ENCODE peak calls at places on chromosomes 12 and 14, in nine cellular contexts. One of them, this sample, is unnamed.

GRCh38 chr14:101174522-101174838 is 271.0 kb upstream of the RTL1 start:
- DNase-seq in mammary epithelial cell: no peak
- DNase-seq in HL-60: no peak
- DNase-seq in dorsolateral prefrontal cortex: no peak
- DNase-seq in Panc1: no peak
- DNase-seq in A549: no peak
- DNase-seq in right lobe of liver: no peak
- DNase-seq in upper lobe of right lung: peak
- DNase-seq in heart right ventricle: no peak
- DNase-seq in this sample: no peak

GRCh38 chr12:123049398-123050250 is 69.1 kb downstream of the ARL6IP4 start:
- DNase-seq in mammary epithelial cell: no peak
- DNase-seq in HL-60: no peak
- DNase-seq in dorsolateral prefrontal cortex: peak
- DNase-seq in Panc1: no peak
- DNase-seq in A549: no peak
- DNase-seq in right lobe of liver: no peak
- DNase-seq in upper lobe of right lung: no peak
- DNase-seq in heart right ventricle: no peak
- DNase-seq in this sample: no peak

GRCh38 chr12:105967038-105967776 is 171.5 kb downstream of the NUAK1 start:
- DNase-seq in mammary epithelial cell: no peak
- DNase-seq in HL-60: no peak
- DNase-seq in dorsolateral prefrontal cortex: no peak
- DNase-seq in Panc1: no peak
- DNase-seq in A549: no peak
- DNase-seq in right lobe of liver: no peak
- DNase-seq in upper lobe of right lung: no peak
- DNase-seq in heart right ventricle: no peak
- DNase-seq in this sample: no peak

GRCh38 chr12:116366456-116366776 is 88.9 kb upstream of the MED13L start:
- DNase-seq in mammary epithelial cell: no peak
- DNase-seq in HL-60: no peak
- DNase-seq in dorsolateral prefrontal cortex: no peak
- DNase-seq in Panc1: no peak
- DNase-seq in A549: peak
- DNase-seq in right lobe of liver: peak
- DNase-seq in upper lobe of right lung: peak
- DNase-seq in heart right ventricle: no peak
- DNase-seq in this sample: no peak

GRCh38 chr14:54177861-54178591 is 218.8 kb upstream of the CDKN3 start:
- DNase-seq in mammary epithelial cell: no peak
- DNase-seq in HL-60: no peak
- DNase-seq in dorsolateral prefrontal cortex: no peak
- DNase-seq in Panc1: no peak
- DNase-seq in A549: no peak
- DNase-seq in right lobe of liver: no peak
- DNase-seq in upper lobe of right lung: no peak
- DNase-seq in heart right ventricle: no peak
- DNase-seq in this sample: no peak

GRCh38 chr12:12985817-12986408 is 14.2 kb downstream of the HEBP1 start:
- DNase-seq in mammary epithelial cell: no peak
- DNase-seq in HL-60: no peak
- DNase-seq in dorsolateral prefrontal cortex: no peak
- DNase-seq in Panc1: no peak
- DNase-seq in A549: peak
- DNase-seq in right lobe of liver: no peak
- DNase-seq in upper lobe of right lung: no peak
- DNase-seq in heart right ventricle: no peak
- DNase-seq in this sample: no peak

GRCh38 chr12:13961983-13962382 is 19.4 kb downstream of the GRIN2B start:
- DNase-seq in mammary epithelial cell: no peak
- DNase-seq in HL-60: no peak
- DNase-seq in dorsolateral prefrontal cortex: no peak
- DNase-seq in Panc1: no peak
- DNase-seq in A549: no peak
- DNase-seq in right lobe of liver: no peak
- DNase-seq in upper lobe of right lung: no peak
- DNase-seq in heart right ventricle: no peak
- DNase-seq in this sample: no peak

GRCh38 chr12:14716848-14717444 is 20.5 kb upstream of the GUCY2C start:
- DNase-seq in mammary epithelial cell: peak
- DNase-seq in HL-60: peak
- DNase-seq in dorsolateral prefrontal cortex: no peak
- DNase-seq in Panc1: no peak
- DNase-seq in A549: peak
- DNase-seq in right lobe of liver: peak
- DNase-seq in upper lobe of right lung: no peak
- DNase-seq in heart right ventricle: no peak
- DNase-seq in this sample: no peak

GRCh38 chr12:97568336-97569180 is 106.0 kb downstream of the RMST start:
- DNase-seq in mammary epithelial cell: peak
- DNase-seq in HL-60: no peak
- DNase-seq in dorsolateral prefrontal cortex: no peak
- DNase-seq in Panc1: no peak
- DNase-seq in A549: peak
- DNase-seq in right lobe of liver: peak
- DNase-seq in upper lobe of right lung: no peak
- DNase-seq in heart right ventricle: no peak
- DNase-seq in this sample: no peak

GRCh38 chr12:202081-202731 is 11.8 kb downstream of the SLC6A12 start:
- DNase-seq in mammary epithelial cell: no peak
- DNase-seq in HL-60: no peak
- DNase-seq in dorsolateral prefrontal cortex: no peak
- DNase-seq in Panc1: no peak
- DNase-seq in A549: no peak
- DNase-seq in right lobe of liver: no peak
- DNase-seq in upper lobe of right lung: peak
- DNase-seq in heart right ventricle: no peak
- DNase-seq in this sample: no peak

GRCh38 chr12:58681730-58682129 is 238.6 kb downstream of the LRIG3 start:
- DNase-seq in mammary epithelial cell: no peak
- DNase-seq in HL-60: no peak
- DNase-seq in dorsolateral prefrontal cortex: no peak
- DNase-seq in Panc1: no peak
- DNase-seq in A549: no peak
- DNase-seq in right lobe of liver: no peak
- DNase-seq in upper lobe of right lung: no peak
- DNase-seq in heart right ventricle: no peak
- DNase-seq in this sample: no peak

GRCh38 chr14:89296281-89296745 is 120.7 kb downstream of the FOXN3 start:
- DNase-seq in mammary epithelial cell: no peak
- DNase-seq in HL-60: no peak
- DNase-seq in dorsolateral prefrontal cortex: no peak
- DNase-seq in Panc1: no peak
- DNase-seq in A549: no peak
- DNase-seq in right lobe of liver: no peak
- DNase-seq in upper lobe of right lung: no peak
- DNase-seq in heart right ventricle: no peak
- DNase-seq in this sample: no peak

GRCh38 chr12:79891506-79892162 is 43.3 kb downstream of the PPP1R12A start:
- DNase-seq in mammary epithelial cell: no peak
- DNase-seq in HL-60: no peak
- DNase-seq in dorsolateral prefrontal cortex: no peak
- DNase-seq in Panc1: no peak
- DNase-seq in A549: no peak
- DNase-seq in right lobe of liver: no peak
- DNase-seq in upper lobe of right lung: no peak
- DNase-seq in heart right ventricle: no peak
- DNase-seq in this sample: no peak

GRCh38 chr12:79885956-79886490 is 48.9 kb downstream of the PPP1R12A start:
- DNase-seq in mammary epithelial cell: no peak
- DNase-seq in HL-60: no peak
- DNase-seq in dorsolateral prefrontal cortex: no peak
- DNase-seq in Panc1: no peak
- DNase-seq in A549: no peak
- DNase-seq in right lobe of liver: no peak
- DNase-seq in upper lobe of right lung: no peak
- DNase-seq in heart right ventricle: no peak
- DNase-seq in this sample: no peak

GRCh38 chr12:79886917-79887519 is 47.9 kb downstream of the PPP1R12A start:
- DNase-seq in mammary epithelial cell: peak
- DNase-seq in HL-60: peak
- DNase-seq in dorsolateral prefrontal cortex: no peak
- DNase-seq in Panc1: peak
- DNase-seq in A549: peak
- DNase-seq in right lobe of liver: no peak
- DNase-seq in upper lobe of right lung: no peak
- DNase-seq in heart right ventricle: no peak
- DNase-seq in this sample: no peak

GRCh38 chr12:79884401-79885006 is 50.4 kb downstream of the PPP1R12A start:
- DNase-seq in mammary epithelial cell: no peak
- DNase-seq in HL-60: no peak
- DNase-seq in dorsolateral prefrontal cortex: no peak
- DNase-seq in Panc1: no peak
- DNase-seq in A549: no peak
- DNase-seq in right lobe of liver: no peak
- DNase-seq in upper lobe of right lung: no peak
- DNase-seq in heart right ventricle: no peak
- DNase-seq in this sample: no peak

GRCh38 chr12:79887912-79888311 is 47.0 kb downstream of the PPP1R12A start:
- DNase-seq in mammary epithelial cell: no peak
- DNase-seq in HL-60: no peak
- DNase-seq in dorsolateral prefrontal cortex: no peak
- DNase-seq in Panc1: no peak
- DNase-seq in A549: no peak
- DNase-seq in right lobe of liver: no peak
- DNase-seq in upper lobe of right lung: no peak
- DNase-seq in heart right ventricle: no peak
- DNase-seq in this sample: no peak
- H3K27ac ChIP-seq in mammary epithelial cell: no peak
- H3K27ac ChIP-seq in HL-60: no peak
- H3K27ac ChIP-seq in dorsolateral prefrontal cortex: no peak
- H3K27ac ChIP-seq in Panc1: no peak
- H3K27ac ChIP-seq in A549: no peak
- H3K27ac ChIP-seq in right lobe of liver: no peak
- H3K27ac ChIP-seq in upper lobe of right lung: no peak
- H3K27ac ChIP-seq in heart right ventricle: no peak
- H3K27ac ChIP-seq in this sample: no peak

DNA sequence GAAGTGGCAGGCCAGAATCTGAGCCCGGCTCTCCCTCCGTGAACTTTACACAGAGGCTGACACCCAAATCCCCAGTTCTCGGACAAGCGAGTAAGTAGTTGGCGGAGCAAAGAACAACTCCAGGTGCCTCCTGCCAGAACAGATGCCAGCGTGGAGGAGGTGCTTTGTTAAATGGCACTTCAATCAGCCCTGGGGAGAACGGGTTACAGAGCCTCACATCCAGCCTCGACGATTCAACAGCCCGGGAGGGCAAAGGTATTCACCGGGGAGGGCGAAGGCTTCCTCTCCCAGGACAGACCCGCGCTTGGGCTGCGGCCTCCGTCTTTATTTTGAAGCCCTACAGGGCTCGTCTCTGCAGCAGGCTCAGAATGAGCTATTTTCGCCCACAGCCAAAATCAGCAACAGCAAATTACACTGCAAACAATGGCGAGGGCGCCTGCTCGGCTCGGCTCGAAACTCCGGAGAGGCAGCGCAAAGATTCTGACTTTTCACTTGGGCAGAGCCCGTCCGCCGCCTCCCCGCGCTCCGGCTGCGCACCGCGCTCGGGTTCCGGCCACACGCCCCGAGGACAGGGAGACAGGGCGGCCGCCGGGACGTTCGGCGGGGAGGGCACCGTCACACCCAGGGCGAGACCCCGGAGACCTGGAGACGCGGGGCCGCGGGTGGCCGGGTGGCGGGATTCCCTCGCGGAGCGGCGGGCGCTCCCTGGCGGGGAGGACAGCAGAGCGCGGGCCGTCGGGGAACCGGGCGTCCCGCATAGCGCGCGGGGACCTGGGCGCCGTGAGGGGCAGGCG is 811 bp downstream of the TMCC3 start:
- DNase-seq in mammary epithelial cell: peak
- DNase-seq in HL-60: no peak
- DNase-seq in dorsolateral prefrontal cortex: peak
- DNase-seq in Panc1: no peak
- DNase-seq in A549: peak
- DNase-seq in right lobe of liver: peak
- DNase-seq in upper lobe of right lung: peak
- DNase-seq in heart right ventricle: peak
- DNase-seq in this sample: no peak
- TF ChIP-seq CTCF in mammary epithelial cell: peak
- TF ChIP-seq CTCF in HL-60: no peak
- TF ChIP-seq CTCF in dorsolateral prefrontal cortex: peak
- TF ChIP-seq CTCF in Panc1: peak
- TF ChIP-seq CTCF in A549: peak
- TF ChIP-seq CTCF in right lobe of liver: peak
- TF ChIP-seq CTCF in upper lobe of right lung: peak
- TF ChIP-seq CTCF in heart right ventricle: peak
- TF ChIP-seq CTCF in this sample: peak

DNA sequence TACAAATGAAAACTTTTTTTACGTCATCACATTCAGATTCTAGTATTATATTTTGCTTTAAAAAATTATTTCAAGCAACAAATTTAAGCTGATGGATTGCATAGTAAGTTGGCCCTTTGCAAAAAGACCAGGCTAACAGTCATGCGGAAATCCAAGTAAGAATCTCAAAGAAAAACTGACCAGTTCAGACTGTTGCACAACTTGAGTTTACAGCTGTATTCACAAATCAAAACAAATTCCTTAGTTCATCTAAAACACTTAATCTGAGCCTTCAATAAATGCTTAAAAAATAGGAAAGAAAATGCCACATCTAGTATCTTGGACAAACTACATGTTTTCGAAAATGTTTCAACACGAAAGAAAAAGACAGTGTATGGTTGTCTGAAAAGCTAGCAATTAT is 847 bp downstream of the CCDC59 start:
- DNase-seq in mammary epithelial cell: no peak
- DNase-seq in HL-60: no peak
- DNase-seq in dorsolateral prefrontal cortex: no peak
- DNase-seq in Panc1: no peak
- DNase-seq in A549: no peak
- DNase-seq in right lobe of liver: no peak
- DNase-seq in upper lobe of right lung: no peak
- DNase-seq in heart right ventricle: no peak
- DNase-seq in this sample: no peak
- H3K27ac ChIP-seq in mammary epithelial cell: peak
- H3K27ac ChIP-seq in HL-60: peak
- H3K27ac ChIP-seq in dorsolateral prefrontal cortex: peak
- H3K27ac ChIP-seq in Panc1: peak
- H3K27ac ChIP-seq in A549: peak
- H3K27ac ChIP-seq in right lobe of liver: peak
- H3K27ac ChIP-seq in upper lobe of right lung: peak
- H3K27ac ChIP-seq in heart right ventricle: peak
- H3K27ac ChIP-seq in this sample: peak

DNA sequence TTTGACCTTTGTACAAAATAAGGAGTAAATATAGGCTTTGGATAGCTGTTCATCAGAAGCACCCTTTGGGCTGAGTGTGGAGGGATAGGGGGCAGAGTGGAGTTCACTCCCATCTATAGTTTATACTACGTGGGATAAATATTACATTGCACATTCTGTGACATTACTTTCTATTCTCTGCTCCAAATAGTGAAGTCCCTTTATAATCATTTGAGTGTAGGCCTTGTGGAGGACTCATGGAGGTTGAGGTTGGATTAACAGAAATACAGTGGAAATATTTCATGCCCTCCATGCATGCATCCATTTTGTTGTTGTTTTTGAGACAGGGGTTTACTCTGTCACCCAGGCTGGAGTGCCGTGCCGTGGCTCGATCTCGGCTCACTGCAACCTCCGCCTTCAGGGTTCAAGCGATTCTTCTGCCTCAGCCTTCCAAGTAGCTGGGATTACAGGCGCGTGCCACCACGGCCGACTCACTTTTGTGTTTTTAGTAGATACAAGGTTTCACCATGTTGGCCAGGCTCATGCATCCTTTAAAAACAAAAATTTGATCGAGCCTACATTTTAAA is 1.4 kb downstream of the CHPT1 start:
- DNase-seq in mammary epithelial cell: no peak
- DNase-seq in HL-60: no peak
- DNase-seq in dorsolateral prefrontal cortex: no peak
- DNase-seq in Panc1: no peak
- DNase-seq in A549: no peak
- DNase-seq in right lobe of liver: no peak
- DNase-seq in upper lobe of right lung: no peak
- DNase-seq in heart right ventricle: no peak
- DNase-seq in this sample: no peak
- TF ChIP-seq CTCF in mammary epithelial cell: peak
- TF ChIP-seq CTCF in HL-60: no peak
- TF ChIP-seq CTCF in dorsolateral prefrontal cortex: peak
- TF ChIP-seq CTCF in Panc1: peak
- TF ChIP-seq CTCF in A549: peak
- TF ChIP-seq CTCF in right lobe of liver: no peak
- TF ChIP-seq CTCF in upper lobe of right lung: no peak
- TF ChIP-seq CTCF in heart right ventricle: no peak
- TF ChIP-seq CTCF in this sample: no peak

This sample was measured in thoracic aorta.